ENCODE peak calls at places on chromosomes 1 and 21, in four cellular contexts. One of them, this sample, is unnamed.

GRCh38 chr21:17780539-17780938 is 38.6 kb downstream of the C21orf91 start:
- DNase-seq in brain microvascular endothelial cell: no peak
- DNase-seq in posterior cingulate gyrus: no peak
- DNase-seq in heart left ventricle: no peak
- DNase-seq in this sample: no peak

GRCh38 chr1:15717418-15718131 is 18.5 kb upstream of the SLC25A34 start:
- DNase-seq in brain microvascular endothelial cell: no peak
- DNase-seq in heart left ventricle: no peak
- DNase-seq in posterior cingulate gyrus: no peak
- DNase-seq in this sample: no peak

GRCh38 chr1:119482517-119483425 is 24.2 kb upstream of the HSD3B1 start:
- DNase-seq in brain microvascular endothelial cell: no peak
- DNase-seq in heart left ventricle: no peak
- DNase-seq in posterior cingulate gyrus: no peak
- DNase-seq in this sample: no peak

GRCh38 chr1:108896160-108897150 is 19.7 kb downstream of the GPSM2 start:
- DNase-seq in heart left ventricle: no peak
- DNase-seq in posterior cingulate gyrus: no peak
- DNase-seq in brain microvascular endothelial cell: no peak
- DNase-seq in this sample: no peak

GRCh38 chr21:46599251-46599572 is 5.7 kb downstream of the S100B start:
- DNase-seq in brain microvascular endothelial cell: peak; percentile 91
- DNase-seq in posterior cingulate gyrus: no peak
- DNase-seq in heart left ventricle: peak; percentile 68
- DNase-seq in this sample: peak; percentile 87

GRCh38 chr1:59061876-59062275 is 235.0 kb upstream of the FGGY start:
- DNase-seq in posterior cingulate gyrus: no peak
- DNase-seq in heart left ventricle: peak; percentile 80
- DNase-seq in brain microvascular endothelial cell: peak; percentile 93
- DNase-seq in this sample: no peak

GRCh38 chr1:93353286-93353685 is 7.6 kb downstream of the DR1 start:
- DNase-seq in posterior cingulate gyrus: no peak
- DNase-seq in brain microvascular endothelial cell: no peak
- DNase-seq in heart left ventricle: no peak
- DNase-seq in this sample: no peak

GRCh38 chr1:161986328-161986727 is 37.3 kb downstream of the OLFML2B start:
- DNase-seq in brain microvascular endothelial cell: no peak
- DNase-seq in heart left ventricle: no peak
- DNase-seq in posterior cingulate gyrus: peak; percentile 82
- DNase-seq in this sample: no peak

GRCh38 chr1:234716907-234717375 is 107.0 kb upstream of the IRF2BP2 start:
- DNase-seq in brain microvascular endothelial cell: no peak
- DNase-seq in posterior cingulate gyrus: no peak
- DNase-seq in heart left ventricle: no peak
- DNase-seq in this sample: no peak

GRCh38 chr1:38076038-38076437 is 29.4 kb upstream of the POU3F1 start:
- DNase-seq in posterior cingulate gyrus: no peak
- DNase-seq in heart left ventricle: no peak
- DNase-seq in brain microvascular endothelial cell: no peak
- DNase-seq in this sample: peak; percentile 8

GRCh38 chr21:45549670-45550463 is 7.6 kb upstream of the SLC19A1 start:
- DNase-seq in brain microvascular endothelial cell: no peak
- DNase-seq in posterior cingulate gyrus: peak; percentile 69
- DNase-seq in heart left ventricle: no peak
- DNase-seq in this sample: no peak

GRCh38 chr1:157181258-157181657 is 43.1 kb upstream of the ETV3 start:
- DNase-seq in heart left ventricle: no peak
- DNase-seq in brain microvascular endothelial cell: no peak
- DNase-seq in posterior cingulate gyrus: no peak
- DNase-seq in this sample: no peak

GRCh38 chr1:3055051-3055450 is 14.0 kb upstream of the PRDM16 start:
- DNase-seq in heart left ventricle: no peak
- DNase-seq in posterior cingulate gyrus: no peak
- DNase-seq in brain microvascular endothelial cell: no peak
- DNase-seq in this sample: no peak

GRCh38 chr1:28518745-28519341 is 13.0 kb downstream of the RCC1 start:
- DNase-seq in heart left ventricle: no peak
- DNase-seq in posterior cingulate gyrus: no peak
- DNase-seq in brain microvascular endothelial cell: no peak
- DNase-seq in this sample: no peak

GRCh38 chr1:33745942-33746341 is 117.9 kb upstream of the HMGB4 start:
- DNase-seq in posterior cingulate gyrus: no peak
- DNase-seq in heart left ventricle: no peak
- DNase-seq in brain microvascular endothelial cell: no peak
- DNase-seq in this sample: no peak

GRCh38 chr1:231606712-231607111 is 19.9 kb upstream of the DISC1 start:
- DNase-seq in heart left ventricle: no peak
- DNase-seq in brain microvascular endothelial cell: peak; percentile 36
- DNase-seq in posterior cingulate gyrus: no peak
- DNase-seq in this sample: no peak

GRCh38 chr1:212536586-212536985 is 72.0 kb upstream of the ATF3 start:
- DNase-seq in heart left ventricle: no peak
- DNase-seq in posterior cingulate gyrus: no peak
- DNase-seq in brain microvascular endothelial cell: no peak
- DNase-seq in this sample: no peak

GRCh38 chr1:204633665-204634064 is 51.9 kb downstream of the LRRN2 start:
- DNase-seq in brain microvascular endothelial cell: no peak
- DNase-seq in heart left ventricle: no peak
- DNase-seq in posterior cingulate gyrus: peak; percentile 52
- DNase-seq in this sample: no peak

This sample was measured in kidney glomerular epithelial cell.